ENCODE peak calls at places on chromosome 1, in five cellular contexts. S is esophagus muscularis mucosa, R is transverse colon, K is H9, V is lung. Q is an unnamed sample.

GRCh38 chr1:54804471-54805132 is 3.5 kb upstream of the TTC22 start:
- DNase-seq in V (no peak), R (peak), K (peak), S (no peak), Q (no peak)

GRCh38 chr1:220874201-220874655 is 5.0 kb upstream of the HLX start:
- DNase-seq in K (peak), V (no peak), R (peak), S (no peak), Q (no peak)

GRCh38 chr1:108561145-108561458 is 1.2 kb downstream of the EEIG2 start:
- DNase-seq in V (no peak), S (no peak), K (no peak), R (no peak), Q (no peak)

GRCh38 chr1:156505679-156506298 is 5.2 kb upstream of the MEF2D start:
- DNase-seq in K (no peak), S (no peak), R (peak), V (no peak), Q (no peak)

GRCh38 chr1:45769261-45769932 is 18.9 kb upstream of the IPP start:
- DNase-seq in S (no peak), R (no peak), K (peak), V (no peak), Q (peak)

GRCh38 chr1:4271338-4271998 is 371.4 kb upstream of the C1orf174 start:
- DNase-seq in S (peak), R (no peak), K (no peak), V (no peak), Q (no peak)

GRCh38 chr1:206729507-206729906 is 41.1 kb upstream of the IL19 start:
- DNase-seq in K (no peak), V (no peak), R (no peak), S (no peak), Q (no peak)

GRCh38 chr1:78491311-78492071 is 717 bp downstream of the PTGFR start:
- DNase-seq in V (no peak), R (no peak), K (peak), S (no peak), Q (peak)

GRCh38 chr1:63946866-63947491 is 173.2 kb downstream of the ROR1 start:
- DNase-seq in V (no peak), K (no peak), S (no peak), R (peak), Q (peak)

GRCh38 chr1:153598309-153599172 is 14.4 kb downstream of the S100A16 start:
- DNase-seq in K (peak), S (no peak), R (peak), V (no peak), Q (peak)

GRCh38 chr1:243950166-243950565 is 100.1 kb upstream of the AKT3 start:
- DNase-seq in R (no peak), V (no peak), K (no peak), S (peak), Q (peak)

GRCh38 chr1:39954870-39955546 is at the start of gene MFSD2A:
- DNase-seq in V (peak), R (peak), S (peak), K (peak), Q (peak)

GRCh38 chr1:200334661-200335256 is 75.1 kb downstream of the ZNF281 start:
- DNase-seq in V (no peak), K (no peak), R (no peak), S (no peak), Q (peak)

GRCh38 chr1:219381396-219381795 is 207.7 kb downstream of the LYPLAL1 start:
- DNase-seq in R (no peak), K (no peak), S (no peak), V (no peak), Q (no peak)

GRCh38 chr1:228487336-228488106 is at the start of gene RNF187:
- DNase-seq in V (peak), K (no peak), S (peak), R (peak), Q (no peak)

GRCh38 chr1:197619008-197619640 is 156.2 kb downstream of the DENND1B start:
- DNase-seq in V (no peak), R (no peak), K (no peak), S (no peak), Q (no peak)

GRCh38 chr1:55703726-55704363 is 488.7 kb upstream of the USP24 start:
- DNase-seq in R (no peak), K (no peak), V (no peak), S (no peak), Q (no peak)

GRCh38 chr1:150809651-150810050 is 1.6 kb upstream of the CTSK start:
- DNase-seq in R (no peak), V (no peak), S (no peak), K (no peak), Q (peak)

GRCh38 chr1:229300099-229300757 is 29.3 kb downstream of the RAB4A start:
- DNase-seq in S (no peak), K (no peak), V (no peak), R (no peak), Q (no peak)

GRCh38 chr1:53295746-53296722 is 31.8 kb downstream of the LRP8 start:
- DNase-seq in S (no peak), V (no peak), K (no peak), R (peak), Q (no peak)

GRCh38 chr1:29471487-29472313 is 235.4 kb downstream of the PTPRU start:
- DNase-seq in S (no peak), R (no peak), V (no peak), K (peak), Q (no peak)

GRCh38 chr1:87077959-87078673 is 163.7 kb downstream of the HS2ST1 start:
- DNase-seq in K (no peak), S (no peak), V (no peak), R (no peak), Q (no peak)

GRCh38 chr1:1678581-1679380 is 13.8 kb downstream of the SLC35E2B start:
- DNase-seq in R (peak), S (no peak), V (no peak), K (peak), Q (no peak)
- TF ChIP-seq CTCF in R (peak), S (no peak), V (no peak), K (peak), Q (peak)

DNA sequence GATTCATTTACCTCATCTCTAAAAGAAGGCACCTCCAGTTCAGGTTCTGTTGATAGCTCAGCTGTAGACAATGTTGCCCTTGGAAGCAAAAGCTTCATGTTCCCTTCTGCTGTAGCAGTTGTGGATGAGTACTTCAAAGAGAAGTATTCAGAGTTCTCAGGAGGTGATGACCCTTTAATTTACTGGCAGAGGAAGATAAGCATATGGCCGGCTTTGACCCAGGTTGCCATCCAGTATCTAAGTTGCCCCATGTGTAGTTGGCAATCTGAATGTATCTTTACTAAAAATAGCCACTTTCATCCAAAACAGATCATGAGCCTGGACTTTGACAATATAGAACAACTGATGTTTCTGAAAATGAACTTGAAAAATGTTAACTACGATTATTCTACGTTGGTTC is 4.6 kb downstream of the ZBED6 start:
- DNase-seq in R (no peak), S (no peak), K (no peak), V (no peak), Q (no peak)
- TF ChIP-seq CTCF in R (no peak), S (no peak), K (no peak), V (no peak), Q (no peak)

GRCh38 chr1:6471086-6471841 is 5.3 kb upstream of the TNFRSF25 start:
- DNase-seq in S (no peak), K (peak), R (peak), V (no peak), Q (no peak)

GRCh38 chr1:6473974-6474814 is 8.2 kb upstream of the TNFRSF25 start:
- DNase-seq in R (peak), V (no peak), S (no peak), K (no peak), Q (no peak)

GRCh38 chr1:6471969-6472368 is 6.0 kb upstream of the TNFRSF25 start:
- DNase-seq in K (no peak), S (no peak), V (peak), R (peak), Q (no peak)

GRCh38 chr1:6473156-6473555 is 7.2 kb upstream of the TNFRSF25 start:
- DNase-seq in K (no peak), R (no peak), V (no peak), S (no peak), Q (no peak)

GRCh38 chr1:6472391-6472790 is 6.4 kb upstream of the TNFRSF25 start:
- DNase-seq in R (no peak), V (no peak), K (no peak), S (no peak), Q (no peak)
- TF ChIP-seq CTCF in R (peak), V (no peak), K (peak), S (no peak), Q (peak)

DNA sequence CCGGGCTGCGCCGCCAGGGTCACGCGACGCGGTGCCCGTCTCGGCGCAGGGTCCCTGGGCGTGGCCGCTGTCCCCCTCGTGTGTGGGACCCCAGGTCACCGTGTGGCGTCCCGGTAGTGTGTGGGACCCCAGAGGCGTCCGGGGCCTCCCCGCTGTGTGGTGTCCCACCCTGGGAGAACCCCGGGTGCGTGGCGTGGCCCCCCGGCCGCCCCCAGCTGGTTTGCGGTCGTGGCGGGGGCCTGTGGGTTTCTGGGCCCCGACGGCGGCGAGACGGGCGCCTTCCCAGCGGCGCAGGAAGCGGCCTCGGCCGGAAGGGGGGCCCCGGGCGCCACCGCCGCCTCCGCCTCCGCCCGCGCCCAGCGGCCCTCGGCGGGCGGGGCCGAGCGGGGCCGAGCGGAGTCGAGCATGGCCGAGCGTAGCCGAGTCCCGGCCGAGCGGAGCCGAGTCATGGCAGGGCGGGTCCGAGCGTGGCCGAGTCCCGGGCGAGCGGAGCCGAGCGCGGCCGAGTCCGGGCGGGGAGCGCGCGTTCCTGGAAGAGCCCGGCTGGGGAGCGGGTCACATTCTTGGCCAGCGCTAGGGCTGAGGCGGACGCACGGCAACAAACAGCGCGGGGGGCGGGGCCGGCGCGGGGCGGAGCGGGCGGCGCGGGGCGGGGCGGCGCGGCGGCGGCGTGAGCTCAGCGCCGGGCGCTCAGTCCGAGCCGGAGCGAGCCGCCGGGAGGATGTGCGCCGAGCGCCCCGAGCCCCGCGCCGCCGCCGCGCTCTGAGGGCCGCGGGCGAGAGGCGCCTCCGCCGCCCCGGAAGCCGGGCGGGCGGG is 570 bp upstream of the SKI start:
- DNase-seq in K (peak), S (peak), V (peak), R (peak), Q (peak)
- TF ChIP-seq CTCF in K (peak), S (peak), V (no peak), R (no peak), Q (no peak)

DNA sequence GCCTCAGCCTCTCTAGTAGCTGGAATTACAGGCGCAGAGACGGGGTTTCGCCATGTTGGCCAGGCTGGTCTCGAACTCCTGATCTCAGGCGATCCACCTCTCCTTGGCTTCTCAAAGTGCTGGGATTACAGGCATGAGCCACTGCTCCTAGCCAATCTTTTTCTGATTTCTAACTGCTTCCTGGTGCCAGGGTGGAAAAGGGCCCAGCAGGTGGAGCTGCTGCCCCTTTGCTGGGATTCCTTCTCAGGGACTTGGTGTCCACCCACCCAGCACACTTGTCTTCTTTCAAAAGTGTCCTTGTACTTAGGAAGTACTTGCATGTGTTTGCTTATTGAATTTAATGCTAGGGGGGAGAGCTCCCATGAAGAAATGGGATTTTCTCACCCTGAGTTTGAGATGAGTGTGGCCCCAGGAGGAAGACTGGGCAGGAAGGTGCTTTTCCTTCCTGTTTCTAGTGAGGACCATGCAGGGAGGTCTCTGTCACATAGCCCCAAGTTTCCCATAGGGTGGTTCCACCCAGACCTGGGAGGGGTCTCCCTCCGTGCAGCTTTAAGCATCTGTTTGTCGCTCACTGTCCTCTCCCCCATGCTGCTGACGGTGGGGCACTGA is 14.2 kb downstream of the UTP11 start:
- DNase-seq in R (peak), V (peak), S (no peak), K (peak), Q (peak)
- TF ChIP-seq CTCF in R (peak), V (peak), S (no peak), K (peak), Q (peak)

Q was measured in mammary epithelial cell.